ENCODE peak calls at places on chromosomes 11 and 22, in four cellular contexts. F is endothelial cell of umbilical vein, J is B cell, U is left lung. C is an unnamed sample.

GRCh38 chr22:45248832-45249561 is 8.3 kb upstream of the KIAA0930 start:
- DNase-seq in J (no peak), U (no peak), F (no peak), C (no peak)

GRCh38 chr22:40426671-40427070 is 56.3 kb downstream of the SGSM3 start:
- DNase-seq in U (no peak), J (no peak), F (peak), C (no peak)

GRCh38 chr11:111764621-111765020 is 1.6 kb downstream of the PPP2R1B start:
- DNase-seq in U (no peak), J (no peak), F (peak), C (no peak)

GRCh38 chr11:85602551-85603218 is 24.5 kb downstream of the DLG2 start:
- DNase-seq in U (no peak), J (no peak), F (no peak), C (no peak)

GRCh38 chr11:45997599-45997998 is 75.1 kb downstream of the LARGE2 start:
- DNase-seq in J (no peak), U (no peak), F (no peak), C (no peak)

GRCh38 chr11:42311504-42311903 is 852.1 kb upstream of the LRRC4C start:
- DNase-seq in U (no peak), F (peak), J (no peak), C (no peak)

GRCh38 chr22:28411125-28411524 is 268.5 kb downstream of the TTC28 start:
- DNase-seq in J (no peak), F (peak), U (no peak), C (no peak)

GRCh38 chr11:24298126-24298525 is 198.7 kb upstream of the LUZP2 start:
- DNase-seq in J (no peak), U (no peak), F (no peak), C (no peak)

GRCh38 chr22:27820896-27821866 is 19.6 kb upstream of the MN1 start:
- DNase-seq in J (no peak), U (no peak), F (no peak), C (no peak)

GRCh38 chr11:65558002-65558784 is at the start of gene LTBP3:
- DNase-seq in U (peak), J (no peak), F (peak), C (peak)

GRCh38 chr22:28034760-28035401 is 115.8 kb upstream of the PITPNB start:
- DNase-seq in J (no peak), U (no peak), F (peak), C (peak)

GRCh38 chr11:107651672-107652071 is 60.2 kb downstream of the SLN start:
- DNase-seq in U (no peak), J (no peak), F (no peak), C (no peak)
- TF ChIP-seq CTCF in U (no peak), J (no peak), F (no peak), C (no peak)

GRCh38 chr11:77102246-77103210 is at the start of gene OMP:
- DNase-seq in U (peak), F (no peak), J (no peak), C (no peak)

GRCh38 chr11:77100166-77101042 is 2.2 kb upstream of the OMP start:
- DNase-seq in J (no peak), U (peak), F (no peak), C (no peak)

GRCh38 chr11:77104727-77105126 is 2.1 kb downstream of the OMP start:
- DNase-seq in U (no peak), J (no peak), F (no peak), C (no peak)

GRCh38 chr11:77103319-77103718 is 679 bp downstream of the OMP start:
- DNase-seq in U (no peak), J (no peak), F (no peak), C (no peak)

GRCh38 chr11:77101043-77101537 is 1.6 kb upstream of the OMP start:
- DNase-seq in F (peak), J (no peak), U (no peak), C (peak)
- TF ChIP-seq CTCF in F (peak), J (no peak), U (no peak), C (peak)

DNA sequence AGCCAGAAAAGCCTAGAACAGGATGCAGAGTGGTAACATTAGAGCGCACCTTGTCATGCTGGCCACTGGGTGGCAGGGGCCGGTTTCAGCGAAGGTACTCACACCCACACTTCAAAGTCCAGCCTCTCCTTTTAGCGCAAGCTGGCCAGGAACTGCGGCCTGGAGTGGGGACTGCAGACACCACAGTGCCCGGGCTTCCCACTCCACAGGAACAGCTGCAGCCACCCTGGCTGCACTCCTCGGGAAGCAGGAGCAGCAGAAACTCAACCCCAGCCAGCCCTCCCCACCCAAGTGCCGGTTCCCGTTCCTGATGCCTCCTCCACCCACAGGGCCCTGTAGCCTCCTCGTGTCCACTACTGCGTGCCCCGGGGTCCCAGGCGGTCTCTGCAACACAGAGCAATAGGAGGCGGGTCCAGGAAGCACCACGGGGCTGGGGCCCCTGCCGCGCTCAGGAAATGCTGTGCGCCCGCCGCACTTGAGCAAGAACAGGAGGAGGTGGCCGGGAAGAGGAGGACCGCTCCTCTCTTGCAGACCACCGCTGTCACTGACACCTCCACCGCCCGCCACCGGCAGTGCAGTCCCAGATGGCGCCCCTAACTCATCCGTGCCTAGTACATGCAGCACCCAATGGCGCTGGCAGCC is 2.2 kb downstream of the RFPL2 start:
- DNase-seq in U (peak), F (peak), J (no peak), C (peak)
- TF ChIP-seq CTCF in U (peak), F (peak), J (peak), C (peak)

GRCh38 chr11:36147491-36147890 is 141.7 kb downstream of the COMMD9 start:
- DNase-seq in F (no peak), U (no peak), J (no peak), C (no peak)

GRCh38 chr11:36148701-36149100 is 140.5 kb downstream of the COMMD9 start:
- DNase-seq in F (no peak), J (no peak), U (no peak), C (no peak)

GRCh38 chr11:36142439-36142838 is 146.8 kb downstream of the COMMD9 start:
- DNase-seq in J (no peak), U (no peak), F (no peak), C (no peak)

GRCh38 chr11:36149538-36150242 is 139.5 kb downstream of the COMMD9 start:
- DNase-seq in J (no peak), U (peak), F (peak), C (peak)

GRCh38 chr11:36146437-36146836 is 142.8 kb downstream of the COMMD9 start:
- DNase-seq in F (no peak), J (no peak), U (no peak), C (no peak)
- TF ChIP-seq CTCF in F (no peak), J (no peak), U (no peak), C (no peak)

DNA sequence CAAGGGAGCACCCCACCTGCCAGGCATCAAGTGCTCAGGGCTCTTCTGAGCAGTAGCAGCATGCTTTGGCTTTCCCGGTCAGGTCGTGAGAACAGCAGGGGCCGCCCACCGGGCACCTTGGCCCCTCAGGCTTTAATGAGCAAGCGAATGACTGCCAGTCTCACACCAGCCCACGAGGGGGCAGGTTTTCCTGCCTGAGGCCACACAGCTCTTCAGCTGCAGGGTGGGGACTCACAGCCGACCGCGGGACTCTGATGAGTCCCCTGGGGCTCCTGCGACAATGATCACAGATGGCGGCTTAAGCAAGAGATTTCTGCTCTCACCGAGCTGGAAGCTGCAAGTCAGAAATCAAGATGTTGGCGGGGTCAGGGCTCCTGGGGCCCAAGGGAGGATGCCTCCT is 14.3 kb upstream of the FGF19 start:
- DNase-seq in U (peak), J (peak), F (peak), C (peak)
- TF ChIP-seq CTCF in U (no peak), J (peak), F (peak), C (peak)

GRCh38 chr11:43643898-43644625 is 36.5 kb upstream of the HSD17B12 start:
- DNase-seq in U (peak), J (peak), F (peak), C (peak)
- TF ChIP-seq CTCF in U (no peak), J (no peak), F (no peak), C (no peak)

GRCh38 chr22:42763965-42764480 is 43.4 kb upstream of the A4GALT start:
- DNase-seq in U (no peak), F (no peak), J (no peak), C (no peak)

GRCh38 chr22:42760806-42761565 is 40.3 kb upstream of the A4GALT start:
- DNase-seq in U (no peak), J (no peak), F (no peak), C (no peak)

GRCh38 chr22:42757475-42757874 is 36.8 kb upstream of the A4GALT start:
- DNase-seq in U (no peak), F (no peak), J (no peak), C (no peak)

GRCh38 chr22:42754658-42755057 is 34.0 kb upstream of the A4GALT start:
- DNase-seq in F (no peak), J (no peak), U (no peak), C (no peak)

GRCh38 chr22:42758929-42759629 is 38.4 kb upstream of the A4GALT start:
- DNase-seq in U (no peak), F (no peak), J (no peak), C (no peak)
- TF ChIP-seq CTCF in U (no peak), F (no peak), J (no peak), C (no peak)

GRCh38 chr11:60594998-60595637 is 79.9 kb downstream of the MS4A13 start:
- DNase-seq in F (no peak), J (no peak), U (no peak), C (no peak)

GRCh38 chr11:60589611-60590010 is 74.4 kb downstream of the MS4A13 start:
- DNase-seq in F (no peak), J (no peak), U (no peak), C (no peak)
- TF ChIP-seq CTCF in F (no peak), J (no peak), U (no peak), C (no peak)